ENCODE peak calls at places on chromosomes 11 and 22, in five cellular contexts. K, I, D, L and F are unnamed samples. For H3K4me1 and H3K27me3, the result is how much of the 10 kb centered on the place peaks cover.

GRCh38 chr22:47150426-47150825 is 388.0 kb downstream of the TBC1D22A start:
- DNase-seq in K (no peak), I (no peak), D (no peak), L (no peak), F (no peak)

GRCh38 chr11:44189986-44190882 is 94.8 kb downstream of the EXT2 start:
- DNase-seq in K (no peak), I (no peak), D (no peak), L (no peak), F (no peak)

GRCh38 chr11:93603671-93604070 is 57.8 kb upstream of the CEP295 start:
- DNase-seq in K (no peak), I (no peak), D (no peak), L (no peak), F (no peak)

GRCh38 chr11:99281331-99281730 is 260.6 kb downstream of the CNTN5 start:
- DNase-seq in K (no peak), I (no peak), D (no peak), L (peak), F (no peak)

GRCh38 chr11:72750086-72750485 is 2.1 kb downstream of the ARAP1 start:
- DNase-seq in K (no peak), I (no peak), D (no peak), L (no peak), F (no peak)

GRCh38 chr11:76164861-76165751 is 41.2 kb downstream of the WNT11 start:
- DNase-seq in K (no peak), I (no peak), D (no peak), L (no peak), F (no peak)

GRCh38 chr22:45537734-45538181 is 35.1 kb downstream of the FBLN1 start:
- DNase-seq in K (no peak), I (peak), D (peak), L (no peak), F (peak)

GRCh38 chr22:39245130-39246039 is 603 bp upstream of the PDGFB start:
- DNase-seq in K (no peak), I (no peak), D (no peak), L (no peak), F (no peak)

GRCh38 chr11:128684582-128685382 is 9.1 kb upstream of the FLI1 start:
- DNase-seq in K (no peak), I (no peak), D (no peak), L (no peak), F (no peak)

GRCh38 chr11:65287601-65288000 is 25.8 kb downstream of the POLA2 start:
- DNase-seq in K (no peak), I (no peak), D (no peak), L (no peak), F (no peak)

GRCh38 chr11:111699579-111700156 is 66.5 kb downstream of the PPP2R1B start:
- DNase-seq in K (no peak), I (no peak), D (no peak), L (no peak), F (no peak)

GRCh38 chr11:96817488-96817887 is 427.7 kb downstream of the JRKL start:
- DNase-seq in K (no peak), I (no peak), D (no peak), L (peak), F (no peak)

GRCh38 chr11:32852142-32852541 is 22.4 kb downstream of the PRRG4 start:
- DNase-seq in K (no peak), I (no peak), D (no peak), L (peak), F (no peak)

GRCh38 chr11:44823006-44823405 is 96.2 kb downstream of the TSPAN18 start:
- DNase-seq in K (no peak), I (no peak), D (no peak), L (no peak), F (no peak)

GRCh38 chr22:24977370-24978230 is 25.1 kb downstream of the KIAA1671 start:
- DNase-seq in K (no peak), I (no peak), D (no peak), L (no peak), F (peak)

GRCh38 chr11:1202154-1202775 is 20.6 kb upstream of the MUC5B start:
- DNase-seq in K (no peak), I (no peak), D (peak), L (no peak), F (no peak)

GRCh38 chr11:126840201-126840886 is 160.2 kb downstream of the KIRREL3 start:
- DNase-seq in K (no peak), I (no peak), D (no peak), L (no peak), F (no peak)

GRCh38 chr11:14537134-14537599 is 17.0 kb upstream of the PSMA1 start:
- DNase-seq in K (peak), I (peak), D (no peak), L (peak), F (no peak)

GRCh38 chr11:68929706-68930605 is 26.3 kb downstream of the IGHMBP2 start:
- DNase-seq in K (no peak), I (no peak), D (no peak), L (no peak), F (no peak)

GRCh38 chr11:22779850-22780249 is 49.8 kb downstream of the SVIP start:
- DNase-seq in K (no peak), I (no peak), D (no peak), L (no peak), F (no peak)

GRCh38 chr11:64751136-64751535 is 7.2 kb upstream of the RASGRP2 start:
- DNase-seq in K (no peak), I (no peak), D (no peak), L (no peak), F (no peak)

GRCh38 chr22:18033204-18033998 is 9.0 kb upstream of the MICAL3 start:
- DNase-seq in K (no peak), I (no peak), D (no peak), L (peak), F (no peak)

GRCh38 chr11:69918938-69919650 is 99.9 kb upstream of the FGF3 start:
- DNase-seq in K (peak), I (peak), D (peak), L (peak), F (peak)

GRCh38 chr11:58546841-58547240 is 28.8 kb downstream of the LPXN start:
- DNase-seq in K (no peak), I (no peak), D (no peak), L (no peak), F (no peak)

GRCh38 chr11:16133867-16134266 is 222.5 kb downstream of the SOX6 start:
- DNase-seq in K (no peak), I (no peak), D (no peak), L (no peak), F (no peak)

GRCh38 chr11:57566035-57566504 is 1.4 kb downstream of the UBE2L6 start:
- DNase-seq in K (no peak), I (no peak), D (peak), L (peak), F (peak)

GRCh38 chr22:32050678-32051515 is 7.8 kb downstream of the SLC5A1 start:
- DNase-seq in K (no peak), I (peak), D (peak), L (peak), F (peak)

GRCh38 chr11:69201764-69202370 is 46.1 kb downstream of the SMIM38 start:
- DNase-seq in K (no peak), I (no peak), D (no peak), L (no peak), F (no peak)

GRCh38 chr11:64090811-64091516 is 55.2 kb downstream of the FLRT1 start:
- DNase-seq in K (no peak), I (no peak), D (no peak), L (no peak), F (no peak)

GRCh38 chr11:113023228-113023627 is 62.0 kb downstream of the NCAM1 start:
- DNase-seq in K (no peak), I (no peak), D (no peak), L (no peak), F (no peak)

GRCh38 chr11:112831969-112832368 is 129.3 kb upstream of the NCAM1 start:
- DNase-seq in K (no peak), I (no peak), D (no peak), L (no peak), F (no peak)

GRCh38 chr11:60348116-60348515 is 21.1 kb downstream of the MS4A6E start:
- DNase-seq in K (no peak), I (no peak), D (no peak), L (no peak), F (no peak)

GRCh38 chr22:49574205-49574604 is 253.5 kb downstream of the BRD1 start:
- DNase-seq in K (no peak), I (no peak), D (peak), L (no peak), F (no peak)
- H3K4me1 ChIP-seq in K (under half), I (under half), D (under half), L (under half), F (under half)

GRCh38 chr11:24386551-24387404 is 110.1 kb upstream of the LUZP2 start:
- DNase-seq in K (no peak), I (no peak), D (no peak), L (peak), F (no peak)
- H3K27ac ChIP-seq in K (no peak), I (no peak), D (no peak), L (no peak), F (no peak)

DNA sequence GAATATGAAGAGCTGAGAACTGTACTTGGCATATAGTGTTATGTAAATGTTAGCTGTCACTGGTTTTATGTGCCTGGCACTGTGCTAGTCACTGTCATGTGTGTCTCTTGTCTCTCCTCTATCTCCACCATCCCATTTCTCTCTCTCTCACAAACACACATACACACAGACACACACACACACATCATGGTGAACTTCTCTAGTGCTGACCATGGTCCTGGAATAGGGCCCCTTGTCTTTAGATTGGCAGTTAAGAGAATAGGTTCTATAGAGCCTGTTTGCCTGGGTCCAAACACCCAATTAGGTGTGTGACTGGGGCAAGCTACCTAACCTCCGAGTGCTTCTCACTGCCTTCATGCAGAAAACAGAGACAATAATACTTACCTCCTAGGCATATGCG is 109.7 kb upstream of the NARS2 start:
- DNase-seq in K (no peak), I (no peak), D (no peak), L (no peak), F (no peak)
- H3K27me3 ChIP-seq in K (under half), I (under half), D (under half), L (under half), F (under half)

GRCh38 chr11:66624450-66624849 is 8.0 kb downstream of the RBM14 start:
- DNase-seq in K (no peak), I (no peak), D (no peak), L (no peak), F (no peak)
- H3K4me1 ChIP-seq in K (under half), I (half or more), D (under half), L (under half), F (under half)

DNA sequence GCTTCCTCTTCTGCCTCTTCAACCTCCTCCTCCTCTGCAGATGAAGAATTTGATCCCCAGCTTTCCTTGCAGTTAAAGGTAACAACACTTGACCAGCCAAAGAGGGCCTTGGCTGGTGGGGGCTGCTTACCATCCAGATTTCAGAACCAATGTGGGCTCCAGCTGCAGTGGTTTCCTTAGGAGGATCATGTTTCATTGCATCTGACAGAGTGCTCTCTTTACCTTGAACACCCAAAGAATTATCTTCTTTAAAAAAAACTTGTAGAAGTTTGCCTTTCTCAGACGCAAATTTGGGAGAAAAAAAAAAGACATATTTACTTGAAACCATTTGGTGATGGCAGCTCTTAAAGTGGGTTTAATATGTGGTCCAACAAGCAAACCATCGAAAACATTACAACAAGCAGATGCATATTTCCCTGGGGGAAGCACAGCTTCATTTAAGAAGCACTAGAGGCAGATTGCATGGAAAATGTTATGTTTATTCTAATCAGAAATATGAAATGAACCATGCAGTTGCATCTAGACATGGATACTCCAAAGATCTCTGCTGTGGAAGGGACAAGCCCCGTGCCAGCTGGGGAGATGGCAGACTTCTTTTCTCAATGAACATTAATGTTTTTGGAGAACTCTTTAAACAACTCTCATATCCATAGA is 57.5 kb upstream of the PARVA start:
- DNase-seq in K (no peak), I (no peak), D (no peak), L (no peak), F (no peak)
- H3K27ac ChIP-seq in K (no peak), I (no peak), D (no peak), L (no peak), F (no peak)

DNA sequence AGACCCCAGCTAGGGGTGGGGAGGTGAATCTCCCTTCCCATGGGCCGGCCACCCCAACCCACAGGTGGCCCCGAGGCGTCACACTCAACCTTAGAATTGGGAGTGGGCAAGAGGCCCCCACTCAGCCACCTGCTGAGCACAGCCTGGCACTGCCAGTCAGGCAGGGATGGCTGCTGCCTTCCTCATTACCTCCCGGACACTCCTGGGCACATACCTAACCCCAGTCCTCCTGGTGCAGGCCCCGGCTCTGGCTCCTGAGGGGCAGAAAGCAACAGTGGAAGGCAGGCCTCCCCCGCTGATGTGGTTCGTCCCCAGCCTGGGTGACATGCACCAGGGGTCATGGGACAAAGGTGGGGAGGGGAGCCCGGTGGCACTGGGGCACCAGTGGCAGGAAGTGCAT is 103.6 kb downstream of the MPPED1 start:
- DNase-seq in K (no peak), I (no peak), D (no peak), L (no peak), F (no peak)
- H3K27me3 ChIP-seq in K (under half), I (under half), D (under half), L (under half), F (under half)

DNA sequence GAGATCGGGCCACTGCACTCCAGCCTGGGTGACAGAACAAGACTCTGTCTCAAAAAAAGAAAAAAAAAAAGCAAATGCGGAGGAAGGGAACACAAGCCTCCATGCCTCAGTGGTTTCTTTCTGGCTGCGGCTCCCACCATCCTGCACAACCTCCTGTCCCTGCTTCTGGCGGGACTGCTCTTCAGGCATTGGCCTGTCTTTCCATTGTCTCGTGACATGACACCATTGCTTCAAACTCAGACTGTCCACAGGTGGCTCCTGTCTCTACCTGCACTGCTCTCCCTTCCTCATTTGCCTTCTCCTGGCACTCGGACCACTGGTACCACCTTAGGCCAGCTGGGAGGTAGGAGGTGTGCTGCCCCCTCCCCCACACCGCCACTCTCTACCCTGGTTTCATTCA is 10.6 kb upstream of the PPM1F start:
- DNase-seq in K (no peak), I (no peak), D (no peak), L (no peak), F (no peak)
- H3K4me1 ChIP-seq in K (under half), I (under half), D (under half), L (under half), F (under half)

GRCh38 chr11:61477126-61477525 is 31.4 kb upstream of the LRRC10B start:
- DNase-seq in K (no peak), I (no peak), D (no peak), L (no peak), F (peak)
- H3K27ac ChIP-seq in K (no peak), I (no peak), D (no peak), L (no peak), F (peak)

GRCh38 chr11:120258661-120259060 is 18.7 kb downstream of the POU2F3 start:
- DNase-seq in K (no peak), I (no peak), D (no peak), L (no peak), F (no peak)
- H3K27me3 ChIP-seq in K (under half), I (under half), D (half or more), L (half or more), F (under half)

GRCh38 chr11:83480251-83480650 is 194.1 kb upstream of the CCDC90B start:
- DNase-seq in K (no peak), I (no peak), D (no peak), L (no peak), F (no peak)
- H3K4me1 ChIP-seq in K (under half), I (under half), D (under half), L (under half), F (under half)